ENCODE peak calls at places on chromosomes 11 and 22, in four cellular contexts. Z, B, I and T are unnamed samples.

GRCh38 chr11:122910775-122911174 is 28.2 kb downstream of the JHY start:
- DNase-seq in Z (no peak), B (no peak), I (peak; percentile 47), T (peak; percentile 28)

GRCh38 chr11:110833033-110833484 is 120.8 kb upstream of the ARHGAP20 start:
- DNase-seq in Z (no peak), B (no peak), I (no peak), T (no peak)

GRCh38 chr11:60318726-60319125 is 8.3 kb upstream of the MS4A6E start:
- DNase-seq in Z (no peak), B (no peak), I (no peak), T (no peak)

GRCh38 chr11:70306586-70307033 is 36.1 kb downstream of the PPFIA1 start:
- DNase-seq in Z (no peak), B (no peak), I (no peak), T (no peak)

GRCh38 chr11:47004595-47005033 is 68.1 kb downstream of the CSTPP1 start:
- DNase-seq in Z (peak; percentile 75), B (no peak), I (peak; percentile 81), T (peak; percentile 76)

GRCh38 chr11:82846037-82846383 is 54.2 kb downstream of the PRCP start:
- DNase-seq in Z (no peak), B (no peak), I (no peak), T (no peak)

GRCh38 chr11:124938206-124938765 is 2.4 kb upstream of the HEPACAM start:
- DNase-seq in Z (no peak), B (no peak), I (no peak), T (no peak)

GRCh38 chr11:124717786-124718634 is 21.7 kb upstream of the NRGN start:
- DNase-seq in Z (peak; percentile 56), B (no peak), I (peak; percentile 72), T (peak; percentile 56)

GRCh38 chr22:17578129-17578754 is 14.9 kb downstream of the SLC25A18 start:
- DNase-seq in Z (peak; percentile 59), B (no peak), I (no peak), T (no peak)

GRCh38 chr11:72239296-72239848 is 4.6 kb downstream of the PHOX2A start:
- DNase-seq in Z (peak; percentile 71), B (no peak), I (peak; percentile 59), T (no peak)

GRCh38 chr11:95093548-95093947 is 3.9 kb downstream of the ENDOD1 start:
- DNase-seq in Z (no peak), B (no peak), I (no peak), T (no peak)

GRCh38 chr11:114185436-114185835 is 110.8 kb upstream of the NNMT start:
- DNase-seq in Z (no peak), B (no peak), I (no peak), T (no peak)

GRCh38 chr11:1082728-1083620 is 8.3 kb downstream of the MUC2 start:
- DNase-seq in Z (peak; percentile 7), B (no peak), I (peak; percentile 58), T (no peak)

GRCh38 chr11:128473631-128474030 is 113.7 kb downstream of the ETS1 start:
- DNase-seq in Z (no peak), B (no peak), I (no peak), T (no peak)

GRCh38 chr11:118410055-118410745 is 8.8 kb downstream of the ATP5MG start:
- DNase-seq in Z (no peak), B (no peak), I (no peak), T (no peak)

GRCh38 chr11:45658292-45658991 is 7.0 kb downstream of the CHST1 start:
- DNase-seq in Z (peak; percentile 85), B (no peak), I (peak; percentile 62), T (no peak)

GRCh38 chr22:19464975-19465374 is 14.0 kb downstream of the UFD1 start:
- DNase-seq in Z (no peak), B (no peak), I (no peak), T (no peak)

GRCh38 chr11:66268953-66269906 is 791 bp downstream of the RAB1B start:
- DNase-seq in Z (no peak), B (no peak), I (peak; percentile 59), T (no peak)

GRCh38 chr11:118971646-118972045 is at the start of gene FOXR1:
- DNase-seq in Z (no peak), B (no peak), I (no peak), T (no peak)

GRCh38 chr11:66643745-66644437 is 5.4 kb downstream of the RBM4 start:
- DNase-seq in Z (no peak), B (no peak), I (no peak), T (no peak)

GRCh38 chr11:130609121-130610035 is 160.9 kb downstream of the ADAMTS15 start:
- DNase-seq in Z (peak; percentile 88), B (no peak), I (peak; percentile 52), T (peak; percentile 8)

GRCh38 chr11:46332568-46333128 is 14.6 kb upstream of the DGKZ start:
- DNase-seq in Z (no peak), B (no peak), I (no peak), T (no peak)

GRCh38 chr11:127458561-127458960 is 458.0 kb upstream of the KIRREL3 start:
- DNase-seq in Z (no peak), B (no peak), I (no peak), T (no peak)

GRCh38 chr11:62370743-62371440 is 33.6 kb downstream of the ASRGL1 start:
- DNase-seq in Z (no peak), B (no peak), I (no peak), T (no peak)

GRCh38 chr11:44313701-44314489 is 4.0 kb upstream of the ALX4 start:
- DNase-seq in Z (no peak), B (no peak), I (no peak), T (no peak)

GRCh38 chr11:118258410-118258809 is 5.7 kb downstream of the MPZL2 start:
- DNase-seq in Z (no peak), B (no peak), I (peak; percentile 29), T (peak; percentile 45)

GRCh38 chr22:37784829-37785495 is 22.8 kb upstream of the GCAT start:
- DNase-seq in Z (no peak), B (no peak), I (no peak), T (no peak)